ENCODE peak calls at places on chromosomes 2 and 18, in five cellular contexts. One of them, this sample, is unnamed.
A peak's percentile ranks its signal among the peaks of the same experiment; 100 is the strongest.

GRCh38 chr2:114345246-114345645 is 97.2 kb upstream of the DPP10 start:
- DNase-seq in HFFc6: no peak
- DNase-seq in fibroblast of pulmonary artery: no peak
- DNase-seq in CD8-positive, alpha-beta T cell: no peak
- DNase-seq in GM13976: no peak
- DNase-seq in this sample: no peak

GRCh38 chr2:149488719-149489440 is 98.7 kb downstream of the MMADHC start:
- DNase-seq in HFFc6: no peak
- DNase-seq in fibroblast of pulmonary artery: no peak
- DNase-seq in CD8-positive, alpha-beta T cell: no peak
- DNase-seq in GM13976: no peak
- DNase-seq in this sample: no peak

GRCh38 chr2:144466637-144467036 is 53.3 kb downstream of the ZEB2 start:
- DNase-seq in HFFc6: no peak
- DNase-seq in fibroblast of pulmonary artery: no peak
- DNase-seq in CD8-positive, alpha-beta T cell: no peak
- DNase-seq in GM13976: no peak
- DNase-seq in this sample: no peak

GRCh38 chr2:63765117-63765516 is 76.6 kb upstream of the UGP2 start:
- DNase-seq in HFFc6: no peak
- DNase-seq in fibroblast of pulmonary artery: no peak
- DNase-seq in CD8-positive, alpha-beta T cell: no peak
- DNase-seq in GM13976: no peak
- DNase-seq in this sample: no peak

GRCh38 chr2:134489732-134490384 is 228.9 kb downstream of the TMEM163 start:
- DNase-seq in HFFc6: no peak
- DNase-seq in fibroblast of pulmonary artery: no peak
- DNase-seq in CD8-positive, alpha-beta T cell: no peak
- DNase-seq in GM13976: no peak
- DNase-seq in this sample: no peak

GRCh38 chr2:28956415-28956826 is 24.7 kb upstream of the TOGARAM2 start:
- DNase-seq in HFFc6: no peak
- DNase-seq in fibroblast of pulmonary artery: peak; percentile 58
- DNase-seq in CD8-positive, alpha-beta T cell: peak; percentile 62
- DNase-seq in GM13976: peak; percentile 59
- DNase-seq in this sample: no peak

GRCh38 chr2:34308140-34308539 is 709.0 kb upstream of the FAM98A start:
- DNase-seq in HFFc6: no peak
- DNase-seq in fibroblast of pulmonary artery: no peak
- DNase-seq in CD8-positive, alpha-beta T cell: no peak
- DNase-seq in GM13976: no peak
- DNase-seq in this sample: no peak

GRCh38 chr2:219128401-219128800 is 32.2 kb downstream of the NHEJ1 start:
- DNase-seq in HFFc6: no peak
- DNase-seq in fibroblast of pulmonary artery: peak; percentile 29
- DNase-seq in CD8-positive, alpha-beta T cell: no peak
- DNase-seq in GM13976: no peak
- DNase-seq in this sample: no peak

GRCh38 chr2:23566236-23567142 is 181.5 kb downstream of the KLHL29 start:
- DNase-seq in HFFc6: peak; percentile 33
- DNase-seq in fibroblast of pulmonary artery: peak; percentile 24
- DNase-seq in CD8-positive, alpha-beta T cell: peak; percentile 24
- DNase-seq in GM13976: peak; percentile 59
- DNase-seq in this sample: no peak

GRCh38 chr2:209661286-209661685 is 110.3 kb upstream of the UNC80 start:
- DNase-seq in HFFc6: no peak
- DNase-seq in fibroblast of pulmonary artery: no peak
- DNase-seq in CD8-positive, alpha-beta T cell: no peak
- DNase-seq in GM13976: no peak
- DNase-seq in this sample: no peak

GRCh38 chr2:127673304-127674069 is 1.8 kb downstream of the LIMS2 start:
- DNase-seq in HFFc6: no peak
- DNase-seq in fibroblast of pulmonary artery: no peak
- DNase-seq in CD8-positive, alpha-beta T cell: no peak
- DNase-seq in GM13976: no peak
- DNase-seq in this sample: no peak

GRCh38 chr2:156399950-156400703 is 36.1 kb upstream of the GPD2 start:
- DNase-seq in HFFc6: peak; percentile 64
- DNase-seq in fibroblast of pulmonary artery: peak; percentile 81
- DNase-seq in CD8-positive, alpha-beta T cell: no peak
- DNase-seq in GM13976: peak; percentile 65
- DNase-seq in this sample: no peak

GRCh38 chr2:112141623-112142001 is 3.4 kb downstream of the FBLN7 start:
- DNase-seq in HFFc6: no peak
- DNase-seq in fibroblast of pulmonary artery: no peak
- DNase-seq in CD8-positive, alpha-beta T cell: no peak
- DNase-seq in GM13976: peak; percentile 12
- DNase-seq in this sample: peak; percentile 75

GRCh38 chr2:174344716-174345472 is 10.1 kb downstream of the SP9 start:
- DNase-seq in HFFc6: peak; percentile 60
- DNase-seq in fibroblast of pulmonary artery: peak; percentile 54
- DNase-seq in CD8-positive, alpha-beta T cell: no peak
- DNase-seq in GM13976: no peak
- DNase-seq in this sample: no peak

GRCh38 chr2:156115338-156115737 is 217.2 kb downstream of the NR4A2 start:
- DNase-seq in HFFc6: no peak
- DNase-seq in fibroblast of pulmonary artery: peak; percentile 21
- DNase-seq in CD8-positive, alpha-beta T cell: no peak
- DNase-seq in GM13976: no peak
- DNase-seq in this sample: no peak

GRCh38 chr18:41524674-41525470 is 430.2 kb upstream of the PIK3C3 start:
- DNase-seq in HFFc6: no peak
- DNase-seq in fibroblast of pulmonary artery: no peak
- DNase-seq in CD8-positive, alpha-beta T cell: no peak
- DNase-seq in GM13976: no peak
- DNase-seq in this sample: no peak

GRCh38 chr18:35041752-35042379 is 653 bp downstream of the MAPRE2 start:
- DNase-seq in HFFc6: no peak
- DNase-seq in fibroblast of pulmonary artery: no peak
- DNase-seq in CD8-positive, alpha-beta T cell: no peak
- DNase-seq in GM13976: no peak
- DNase-seq in this sample: no peak

GRCh38 chr2:158755310-158755709 is 39.8 kb upstream of the DAPL1 start:
- DNase-seq in HFFc6: no peak
- DNase-seq in fibroblast of pulmonary artery: no peak
- DNase-seq in CD8-positive, alpha-beta T cell: no peak
- DNase-seq in GM13976: no peak
- DNase-seq in this sample: no peak

GRCh38 chr2:158755738-158756137 is 39.4 kb upstream of the DAPL1 start:
- DNase-seq in HFFc6: no peak
- DNase-seq in fibroblast of pulmonary artery: no peak
- DNase-seq in CD8-positive, alpha-beta T cell: no peak
- DNase-seq in GM13976: no peak
- DNase-seq in this sample: no peak

GRCh38 chr2:158753561-158754302 is 41.4 kb upstream of the DAPL1 start:
- DNase-seq in HFFc6: peak; percentile 57
- DNase-seq in fibroblast of pulmonary artery: peak; percentile 79
- DNase-seq in CD8-positive, alpha-beta T cell: peak; percentile 23
- DNase-seq in GM13976: peak; percentile 65
- DNase-seq in this sample: no peak

GRCh38 chr2:158756331-158756730 is 38.8 kb upstream of the DAPL1 start:
- DNase-seq in HFFc6: no peak
- DNase-seq in fibroblast of pulmonary artery: no peak
- DNase-seq in CD8-positive, alpha-beta T cell: no peak
- DNase-seq in GM13976: no peak
- DNase-seq in this sample: no peak

DNA sequence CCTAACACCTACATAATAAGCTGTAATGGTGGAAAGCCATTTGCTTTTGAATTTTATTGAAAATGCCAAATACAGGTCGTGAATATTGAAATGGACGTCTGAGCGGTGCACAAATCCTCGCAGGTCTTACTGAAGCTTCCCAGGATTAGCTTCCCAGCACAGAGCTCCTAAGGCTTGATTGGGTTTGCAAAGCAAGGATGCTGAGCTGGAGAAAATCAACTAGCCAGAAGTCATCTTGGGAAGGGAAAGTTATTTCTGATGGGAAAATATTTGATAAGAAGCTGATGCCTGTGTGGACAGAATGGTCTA is 40.9 kb upstream of the DAPL1 start:
- DNase-seq in HFFc6: no peak
- DNase-seq in fibroblast of pulmonary artery: no peak
- DNase-seq in CD8-positive, alpha-beta T cell: no peak
- DNase-seq in GM13976: no peak
- DNase-seq in this sample: no peak
- TF ChIP-seq CTCF in HFFc6: peak; percentile 6
- TF ChIP-seq CTCF in fibroblast of pulmonary artery: no peak
- TF ChIP-seq CTCF in CD8-positive, alpha-beta T cell: peak; percentile 47
- TF ChIP-seq CTCF in GM13976: no peak
- TF ChIP-seq CTCF in this sample: no peak

GRCh38 chr2:5698171-5698570 is 6.0 kb downstream of the SOX11 start:
- DNase-seq in HFFc6: no peak
- DNase-seq in fibroblast of pulmonary artery: no peak
- DNase-seq in CD8-positive, alpha-beta T cell: no peak
- DNase-seq in GM13976: no peak
- DNase-seq in this sample: peak; percentile 84

GRCh38 chr2:5697554-5697953 is 5.4 kb downstream of the SOX11 start:
- DNase-seq in HFFc6: no peak
- DNase-seq in fibroblast of pulmonary artery: no peak
- DNase-seq in CD8-positive, alpha-beta T cell: no peak
- DNase-seq in GM13976: no peak
- DNase-seq in this sample: no peak

GRCh38 chr2:5699963-5700362 is 7.8 kb downstream of the SOX11 start:
- DNase-seq in HFFc6: no peak
- DNase-seq in fibroblast of pulmonary artery: no peak
- DNase-seq in CD8-positive, alpha-beta T cell: no peak
- DNase-seq in GM13976: no peak
- DNase-seq in this sample: no peak

GRCh38 chr2:5703166-5703565 is 11.0 kb downstream of the SOX11 start:
- DNase-seq in HFFc6: no peak
- DNase-seq in fibroblast of pulmonary artery: no peak
- DNase-seq in CD8-positive, alpha-beta T cell: no peak
- DNase-seq in GM13976: no peak
- DNase-seq in this sample: peak; percentile 34

DNA sequence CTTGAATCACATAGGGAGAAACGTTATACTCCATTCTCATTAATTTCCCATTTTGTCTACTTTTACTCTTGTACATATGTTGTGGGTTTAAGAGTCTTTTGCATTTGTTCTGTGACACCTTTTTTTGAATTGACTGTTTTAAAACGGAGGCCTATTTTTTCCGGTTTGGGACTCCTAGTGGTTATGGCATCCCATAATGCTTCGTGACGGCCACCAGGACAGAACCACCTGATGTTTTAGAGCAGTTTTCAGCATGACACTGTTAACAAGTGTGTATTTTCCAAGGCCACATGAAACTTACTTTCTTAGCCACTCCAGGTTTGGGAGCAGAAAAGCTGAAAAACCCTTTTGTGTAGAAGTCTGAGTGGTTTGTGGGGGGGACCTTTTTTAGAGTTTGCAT is 8.4 kb downstream of the SOX11 start:
- DNase-seq in HFFc6: no peak
- DNase-seq in fibroblast of pulmonary artery: no peak
- DNase-seq in CD8-positive, alpha-beta T cell: no peak
- DNase-seq in GM13976: no peak
- DNase-seq in this sample: peak; percentile 57
- TF ChIP-seq CTCF in HFFc6: no peak
- TF ChIP-seq CTCF in fibroblast of pulmonary artery: no peak
- TF ChIP-seq CTCF in CD8-positive, alpha-beta T cell: no peak
- TF ChIP-seq CTCF in GM13976: no peak
- TF ChIP-seq CTCF in this sample: no peak

DNA sequence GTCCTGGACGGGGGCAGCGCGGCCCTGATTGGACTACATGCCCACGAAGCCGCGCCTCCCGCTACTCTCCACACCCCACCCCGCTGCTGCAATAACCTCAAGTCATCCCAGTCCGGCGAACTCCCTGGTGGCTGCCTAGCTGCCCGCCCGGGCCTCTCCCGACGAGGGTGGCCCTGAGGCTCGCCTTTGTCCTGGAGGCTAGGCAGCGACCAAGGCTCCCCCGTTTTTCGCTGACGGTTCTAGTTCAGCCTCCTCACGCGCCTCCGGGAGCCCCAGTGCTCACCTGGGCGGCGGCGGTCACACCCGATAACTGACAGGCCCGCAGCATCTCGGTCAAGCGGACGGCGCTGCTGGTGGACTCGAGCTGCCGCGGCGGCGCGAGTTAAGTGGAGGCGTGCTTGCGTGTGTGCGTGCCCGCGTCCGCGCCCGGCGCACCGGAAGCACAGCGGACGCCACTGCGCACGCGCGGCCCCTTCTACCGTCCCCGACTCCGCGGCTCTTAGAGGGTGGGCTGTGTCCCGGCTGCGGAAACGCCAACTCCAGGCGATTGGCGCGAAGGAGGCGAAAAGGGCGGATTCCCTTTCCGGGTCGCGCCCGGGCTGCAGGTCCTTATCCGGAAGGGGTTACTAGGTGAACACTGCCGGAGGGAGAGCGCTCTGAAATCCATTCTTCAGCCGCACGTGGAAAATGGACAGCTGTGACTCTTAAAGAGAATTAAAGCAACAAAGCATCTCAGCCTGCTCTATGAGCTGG is at the start of gene IMMT:
- DNase-seq in HFFc6: peak; percentile 92
- DNase-seq in fibroblast of pulmonary artery: peak; percentile 97
- DNase-seq in CD8-positive, alpha-beta T cell: peak; percentile 91
- DNase-seq in GM13976: peak; percentile 95
- DNase-seq in this sample: peak; percentile 99
- TF ChIP-seq CTCF in HFFc6: no peak
- TF ChIP-seq CTCF in fibroblast of pulmonary artery: no peak
- TF ChIP-seq CTCF in CD8-positive, alpha-beta T cell: no peak
- TF ChIP-seq CTCF in GM13976: no peak
- TF ChIP-seq CTCF in this sample: no peak

GRCh38 chr2:100541404-100541803 is 21.4 kb upstream of the PDCL3 start:
- DNase-seq in HFFc6: no peak
- DNase-seq in fibroblast of pulmonary artery: no peak
- DNase-seq in CD8-positive, alpha-beta T cell: no peak
- DNase-seq in GM13976: no peak
- DNase-seq in this sample: no peak

GRCh38 chr2:100539221-100539620 is 23.6 kb upstream of the PDCL3 start:
- DNase-seq in HFFc6: no peak
- DNase-seq in fibroblast of pulmonary artery: no peak
- DNase-seq in CD8-positive, alpha-beta T cell: no peak
- DNase-seq in GM13976: no peak
- DNase-seq in this sample: no peak

GRCh38 chr2:100542418-100542817 is 20.4 kb upstream of the PDCL3 start:
- DNase-seq in HFFc6: no peak
- DNase-seq in fibroblast of pulmonary artery: no peak
- DNase-seq in CD8-positive, alpha-beta T cell: no peak
- DNase-seq in GM13976: no peak
- DNase-seq in this sample: no peak

GRCh38 chr2:100535850-100536249 is 26.9 kb upstream of the PDCL3 start:
- DNase-seq in HFFc6: no peak
- DNase-seq in fibroblast of pulmonary artery: no peak
- DNase-seq in CD8-positive, alpha-beta T cell: no peak
- DNase-seq in GM13976: no peak
- DNase-seq in this sample: no peak

GRCh38 chr2:100537918-100538317 is 24.9 kb upstream of the PDCL3 start:
- DNase-seq in HFFc6: no peak
- DNase-seq in fibroblast of pulmonary artery: no peak
- DNase-seq in CD8-positive, alpha-beta T cell: no peak
- DNase-seq in GM13976: no peak
- DNase-seq in this sample: no peak
- TF ChIP-seq CTCF in HFFc6: no peak
- TF ChIP-seq CTCF in fibroblast of pulmonary artery: no peak
- TF ChIP-seq CTCF in CD8-positive, alpha-beta T cell: no peak
- TF ChIP-seq CTCF in GM13976: no peak
- TF ChIP-seq CTCF in this sample: no peak

DNA sequence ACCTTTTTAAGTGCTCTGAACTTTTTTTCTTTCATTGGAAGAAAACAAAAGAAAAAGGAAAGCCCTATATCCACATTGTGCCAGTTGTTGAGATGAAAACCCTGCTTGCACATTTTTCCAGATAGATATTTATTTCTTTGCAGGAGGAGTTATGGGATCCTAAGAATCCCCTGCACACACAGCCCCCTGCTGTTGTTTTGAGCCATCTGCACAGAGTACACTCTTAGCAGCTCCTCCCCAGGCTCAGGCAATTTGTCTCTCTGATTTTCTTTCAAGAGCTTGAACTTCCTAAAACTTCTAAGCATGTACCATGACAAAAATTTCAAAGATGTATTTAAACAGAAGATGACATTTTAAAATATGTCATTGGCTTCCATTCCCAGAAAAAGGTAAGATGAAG is 436.9 kb downstream of the METTL4 start:
- DNase-seq in HFFc6: no peak
- DNase-seq in fibroblast of pulmonary artery: no peak
- DNase-seq in CD8-positive, alpha-beta T cell: no peak
- DNase-seq in GM13976: no peak
- DNase-seq in this sample: no peak
- TF ChIP-seq CTCF in HFFc6: no peak
- TF ChIP-seq CTCF in fibroblast of pulmonary artery: peak; percentile 20
- TF ChIP-seq CTCF in CD8-positive, alpha-beta T cell: no peak
- TF ChIP-seq CTCF in GM13976: no peak
- TF ChIP-seq CTCF in this sample: no peak

This sample was measured in esophagus muscularis mucosa.